ENCODE peak calls at places on chromosomes 12 and 14, in five cellular contexts. C, U, M, B and P are unnamed samples.

GRCh38 chr12:100576311-100577036 is 3.0 kb downstream of the GAS2L3 start:
- DNase-seq in U (no peak), M (peak; percentile 83), B (no peak), C (no peak), P (peak; percentile 54)

GRCh38 chr12:90172524-90172923 is 463.9 kb upstream of the ATP2B1 start:
- DNase-seq in U (no peak), B (no peak), C (no peak), M (no peak), P (no peak)

GRCh38 chr12:12181516-12181915 is 85.3 kb downstream of the LRP6 start:
- DNase-seq in M (peak; percentile 40), U (no peak), B (no peak), C (no peak), P (no peak)

GRCh38 chr14:51097287-51097686 is 2.4 kb upstream of the TRIM9 start:
- DNase-seq in U (no peak), B (no peak), M (no peak), C (no peak), P (no peak)

GRCh38 chr12:31353730-31354708 is 28.1 kb upstream of the SINHCAF start:
- DNase-seq in U (no peak), C (peak; percentile 31), B (no peak), M (no peak), P (no peak)

GRCh38 chr12:21551811-21552469 is 25.8 kb downstream of the SPX start:
- DNase-seq in B (no peak), M (no peak), U (no peak), C (no peak), P (no peak)

GRCh38 chr14:97788364-97788763 is 991.2 kb downstream of the VRK1 start:
- DNase-seq in C (no peak), M (no peak), U (no peak), B (no peak), P (no peak)

GRCh38 chr14:59018978-59019377 is 169.5 kb upstream of the DAAM1 start:
- DNase-seq in U (no peak), C (no peak), M (peak; percentile 25), B (peak; percentile 11), P (no peak)

GRCh38 chr12:48061943-48062719 is 43.7 kb downstream of the SENP1 start:
- DNase-seq in U (no peak), B (peak; percentile 62), M (peak; percentile 12), C (no peak), P (peak; percentile 22)

GRCh38 chr12:109611223-109611622 is 37.6 kb downstream of the MVK start:
- DNase-seq in U (no peak), B (no peak), C (no peak), M (no peak), P (no peak)
- H3K9me3 ChIP-seq in U (no peaks in the 10 kb centered on the region), B (no peaks in the 10 kb centered on the region), C (no peaks in the 10 kb centered on the region), M (no peaks in the 10 kb centered on the region), P (no peaks in the 10 kb centered on the region)

GRCh38 chr14:21524575-21525518 is 1.3 kb downstream of the SALL2 start:
- DNase-seq in B (no peak), C (no peak), U (no peak), M (no peak), P (no peak)

GRCh38 chr14:21518725-21519124 is 7.4 kb downstream of the SALL2 start:
- DNase-seq in C (no peak), U (no peak), M (no peak), B (no peak), P (no peak)

GRCh38 chr14:21521526-21521925 is 4.6 kb downstream of the SALL2 start:
- DNase-seq in B (no peak), U (no peak), M (peak; percentile 82), C (no peak), P (no peak)

GRCh38 chr14:21523203-21523602 is 2.9 kb downstream of the SALL2 start:
- DNase-seq in B (no peak), C (no peak), U (no peak), M (no peak), P (no peak)

GRCh38 chr14:21520718-21521117 is 5.4 kb downstream of the SALL2 start:
- DNase-seq in B (no peak), U (no peak), M (no peak), C (no peak), P (no peak)
- H3K4me3 ChIP-seq in B (no peak overlapping the region), U (no peak overlapping the region), M (no peak overlapping the region), C (no peak overlapping the region), P (no peak overlapping the region)

GRCh38 chr14:103574104-103574503 is 11.3 kb downstream of the COA8 start:
- DNase-seq in C (no peak), B (no peak), U (no peak), M (no peak), P (no peak)

GRCh38 chr14:103563089-103563620 is 395 bp downstream of the COA8 start:
- DNase-seq in B (no peak), C (no peak), M (no peak), U (peak; percentile 82), P (peak; percentile 75)

GRCh38 chr14:103569436-103569835 is 6.7 kb downstream of the COA8 start:
- DNase-seq in B (no peak), U (no peak), C (no peak), M (no peak), P (no peak)

GRCh38 chr14:103574707-103575285 is 12.0 kb downstream of the COA8 start:
- DNase-seq in M (no peak), C (no peak), U (no peak), B (no peak), P (no peak)

GRCh38 chr14:103568952-103569351 is 6.2 kb downstream of the COA8 start:
- DNase-seq in U (no peak), B (no peak), C (no peak), M (no peak), P (no peak)
- H3K9me3 ChIP-seq in U (no peaks in the 10 kb centered on the region), B (no peaks in the 10 kb centered on the region), C (no peaks in the 10 kb centered on the region), M (no peaks in the 10 kb centered on the region), P (no peaks in the 10 kb centered on the region)

GRCh38 chr14:47332939-47333338 is 342.5 kb downstream of the MDGA2 start:
- DNase-seq in B (no peak), U (no peak), M (no peak), C (no peak), P (no peak)
- H3K4me3 ChIP-seq in B (no peak overlapping the region), U (no peak overlapping the region), M (no peak overlapping the region), C (no peak overlapping the region), P (no peak overlapping the region)

GRCh38 chr14:105841022-105842009 is 314.9 kb downstream of the TMEM121 start:
- DNase-seq in U (no peak), C (peak; percentile 0), M (no peak), B (no peak), P (no peak)
- H3K9me3 ChIP-seq in U (no peaks in the 10 kb centered on the region), C (no peaks in the 10 kb centered on the region), M (no peaks in the 10 kb centered on the region), B (no peaks in the 10 kb centered on the region), P (no peaks in the 10 kb centered on the region)

GRCh38 chr12:6925543-6926279 is 2.0 kb upstream of the ATN1 start:
- DNase-seq in U (peak; percentile 95), C (no peak), M (peak; percentile 89), B (no peak), P (peak; percentile 89)

GRCh38 chr12:6923851-6924250 is 3.9 kb upstream of the ATN1 start:
- DNase-seq in U (peak; percentile 73), M (no peak), C (no peak), B (no peak), P (no peak)

GRCh38 chr12:6923003-6923732 is 4.6 kb upstream of the ATN1 start:
- DNase-seq in U (peak; percentile 55), C (peak; percentile 43), B (no peak), M (no peak), P (no peak)

GRCh38 chr12:6927379-6927991 is at the start of gene ATN1:
- DNase-seq in C (no peak), M (peak; percentile 92), U (peak; percentile 97), B (peak; percentile 85), P (peak; percentile 66)

DNA sequence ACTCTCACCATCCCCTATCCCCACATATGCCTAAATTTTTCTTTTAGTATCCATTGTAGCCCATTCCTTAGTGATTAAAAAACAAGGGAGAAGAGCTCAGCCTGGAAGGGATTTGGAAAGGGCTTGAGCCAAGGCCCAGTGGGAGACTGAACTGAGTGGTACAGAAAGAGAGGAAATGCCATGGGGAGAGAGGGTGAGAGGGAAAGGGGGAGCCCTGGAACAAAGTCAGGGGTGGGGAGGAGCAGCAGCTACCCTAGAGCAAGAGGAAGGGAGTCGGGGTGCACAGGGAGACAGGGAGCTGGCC is 2.6 kb upstream of the ATN1 start:
- DNase-seq in C (no peak), B (no peak), U (no peak), M (no peak), P (no peak)
- H3K4me3 ChIP-seq in C (no peak overlapping the region), B (no peak overlapping the region), U (no peak overlapping the region), M (no peak overlapping the region), P (no peak overlapping the region)

DNA sequence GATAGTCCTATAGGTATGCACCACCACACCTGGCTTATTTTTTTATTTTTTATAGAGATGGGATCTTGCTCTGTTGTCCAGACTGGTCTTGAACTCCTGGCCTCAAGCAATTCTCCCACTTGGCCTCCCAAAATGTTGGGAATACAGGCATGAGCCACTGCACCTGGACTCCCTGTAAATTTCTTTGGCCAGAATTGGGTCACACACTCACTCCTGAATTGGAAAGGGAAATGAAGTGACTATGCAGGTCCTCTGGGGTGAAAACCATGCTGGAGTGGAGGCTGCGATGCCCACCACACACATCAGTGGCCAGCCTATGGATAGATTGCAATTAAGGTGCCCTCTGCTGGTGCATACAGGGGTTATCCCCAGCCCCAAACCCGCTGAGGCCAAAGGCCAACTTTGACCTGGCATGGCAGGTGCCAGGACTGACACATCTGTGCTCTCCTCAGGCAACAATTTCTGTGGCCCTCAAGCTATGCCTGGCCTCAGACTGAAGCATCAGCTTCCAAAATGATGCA is 125.6 kb downstream of the SLC38A6 start:
- DNase-seq in M (no peak), C (peak; percentile 52), U (no peak), B (no peak), P (no peak)
- H3K9me3 ChIP-seq in M (no peaks in the 10 kb centered on the region), C (peaks cover 10% of the 10 kb centered on the region), U (no peaks in the 10 kb centered on the region), B (no peaks in the 10 kb centered on the region), P (no peaks in the 10 kb centered on the region)

DNA sequence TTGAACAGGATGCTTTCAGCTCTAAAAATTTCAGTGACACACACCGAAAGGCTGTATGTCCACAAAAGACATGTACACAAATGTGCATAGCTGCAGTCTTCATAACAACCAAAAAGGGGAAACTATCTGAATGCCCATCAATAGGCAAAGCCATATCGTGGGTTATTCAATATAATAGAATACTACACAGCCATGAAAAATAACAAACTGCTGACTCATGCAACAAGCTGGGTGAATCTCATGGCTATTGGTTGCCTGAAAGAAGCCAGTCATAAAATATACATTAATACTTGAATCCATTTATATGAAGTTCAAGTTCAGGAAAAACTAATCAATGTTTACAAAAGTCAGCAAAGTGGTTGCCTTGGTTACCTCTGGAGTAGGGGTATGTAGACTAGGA is 58.4 kb upstream of the RIN3 start:
- DNase-seq in U (no peak), B (no peak), C (no peak), M (no peak), P (no peak)
- H3K4me3 ChIP-seq in U (no peak overlapping the region), B (no peak overlapping the region), C (no peak overlapping the region), M (no peak overlapping the region), P (no peak overlapping the region)

GRCh38 chr12:37543966-37544668 is 772.5 kb upstream of the ALG10B start:
- DNase-seq in C (no peak), B (no peak), U (no peak), M (no peak), P (no peak)
- H3K9me3 ChIP-seq in C (no peaks in the 10 kb centered on the region), B (no peaks in the 10 kb centered on the region), U (no peaks in the 10 kb centered on the region), M (no peaks in the 10 kb centered on the region), P (peaks cover 3% of the 10 kb centered on the region)